ENCODE peak calls at places on chromosome 19, in five cellular contexts. X is WERI-Rb-1, B is ovary, F is IMR-90, H is HL-60. T is an unnamed sample.

GRCh38 chr19:31955884-31956283 is 389.5 kb upstream of the ZNF507 start:
- DNase-seq in X (no peak), B (no peak), F (no peak), H (no peak), T (no peak)

GRCh38 chr19:1624458-1624857 is 19.2 kb upstream of the UQCR11 start:
- DNase-seq in X (peak), B (no peak), F (peak), H (peak), T (peak)

GRCh38 chr19:28285078-28285477 is 927.9 kb downstream of the UQCRFS1 start:
- DNase-seq in X (no peak), B (no peak), F (no peak), H (no peak), T (no peak)

GRCh38 chr19:5457709-5458108 is 2.5 kb downstream of the ZNRF4 start:
- DNase-seq in X (no peak), B (no peak), F (no peak), H (no peak), T (no peak)

GRCh38 chr19:51695088-51695487 is 2.0 kb downstream of the SPACA6 start:
- DNase-seq in X (no peak), B (no peak), F (no peak), H (no peak), T (no peak)

GRCh38 chr19:15468675-15469512 is 4.5 kb upstream of the RASAL3 start:
- DNase-seq in X (no peak), B (no peak), F (no peak), H (no peak), T (no peak)

GRCh38 chr19:34998777-34999497 is 1.2 kb upstream of the GRAMD1A start:
- DNase-seq in X (peak), B (peak), F (no peak), H (no peak), T (no peak)

GRCh38 chr19:11924886-11925583 is at the start of gene ZNF700:
- DNase-seq in X (peak), B (peak), F (peak), H (peak), T (peak)

GRCh38 chr19:19356500-19356899 is 35.9 kb downstream of the MAU2 start:
- DNase-seq in X (no peak), B (no peak), F (no peak), H (no peak), T (no peak)

GRCh38 chr19:1729568-1729925 is 23.8 kb upstream of the ONECUT3 start:
- DNase-seq in X (no peak), B (no peak), F (no peak), H (no peak), T (no peak)

GRCh38 chr19:15812059-15812722 is 3.3 kb downstream of the OR10H1 start:
- DNase-seq in X (no peak), B (no peak), F (no peak), H (peak), T (no peak)

GRCh38 chr19:14072535-14073231 is at the start of gene MISP3:
- DNase-seq in X (peak), B (no peak), F (no peak), H (no peak), T (no peak)

GRCh38 chr19:15231256-15231655 is 992 bp downstream of the EPHX3 start:
- DNase-seq in X (no peak), B (no peak), F (no peak), H (no peak), T (no peak)

GRCh38 chr19:16849168-16849567 is 20.0 kb downstream of the SIN3B start:
- DNase-seq in X (no peak), B (no peak), F (peak), H (no peak), T (no peak)

GRCh38 chr19:36097036-36097435 is 13.9 kb upstream of the OVOL3 start:
- DNase-seq in X (no peak), B (no peak), F (no peak), H (no peak), T (no peak)

GRCh38 chr19:16627194-16627927 is 643 bp downstream of the MED26 start:
- DNase-seq in X (no peak), B (peak), F (no peak), H (peak), T (no peak)

GRCh38 chr19:34512254-34512796 is 30.8 kb downstream of the WTIP start:
- DNase-seq in X (no peak), B (no peak), F (no peak), H (no peak), T (no peak)

GRCh38 chr19:11507370-11508078 is 1.9 kb upstream of the ZNF653 start:
- DNase-seq in X (no peak), B (no peak), F (no peak), H (no peak), T (no peak)

GRCh38 chr19:1806184-1807029 is 5.7 kb downstream of the ATP8B3 start:
- DNase-seq in X (no peak), B (no peak), F (no peak), H (no peak), T (no peak)

GRCh38 chr19:19304186-19304975 is 15.9 kb downstream of the SUGP1 start:
- DNase-seq in X (no peak), B (no peak), F (no peak), H (no peak), T (no peak)

GRCh38 chr19:1767464-1767933 is 14.2 kb downstream of the ONECUT3 start:
- DNase-seq in X (peak), B (no peak), F (no peak), H (peak), T (no peak)

GRCh38 chr19:12293771-12294307 is 844 bp downstream of the ZNF44 start:
- DNase-seq in X (peak), B (peak), F (peak), H (peak), T (peak)

GRCh38 chr19:33374406-33374703 is 846 bp downstream of the CEBPG start:
- DNase-seq in X (peak), B (no peak), F (peak), H (peak), T (no peak)

GRCh38 chr19:996051-996838 is 4.0 kb upstream of the GRIN3B start:
- DNase-seq in X (peak), B (no peak), F (peak), H (peak), T (peak)

GRCh38 chr19:15251749-15252397 is 19.6 kb upstream of the EPHX3 start:
- DNase-seq in X (peak), B (peak), F (peak), H (no peak), T (peak)

GRCh38 chr19:3151563-3152430 is 16.0 kb downstream of the GNA15 start:
- DNase-seq in X (no peak), B (no peak), F (no peak), H (no peak), T (no peak)

GRCh38 chr19:35718345-35719041 is 690 bp downstream of the KMT2B start:
- DNase-seq in X (no peak), B (peak), F (no peak), H (peak), T (no peak)

GRCh38 chr19:3411636-3412035 is 45.3 kb downstream of the NFIC start:
- DNase-seq in X (no peak), B (no peak), F (no peak), H (no peak), T (no peak)

DNA sequence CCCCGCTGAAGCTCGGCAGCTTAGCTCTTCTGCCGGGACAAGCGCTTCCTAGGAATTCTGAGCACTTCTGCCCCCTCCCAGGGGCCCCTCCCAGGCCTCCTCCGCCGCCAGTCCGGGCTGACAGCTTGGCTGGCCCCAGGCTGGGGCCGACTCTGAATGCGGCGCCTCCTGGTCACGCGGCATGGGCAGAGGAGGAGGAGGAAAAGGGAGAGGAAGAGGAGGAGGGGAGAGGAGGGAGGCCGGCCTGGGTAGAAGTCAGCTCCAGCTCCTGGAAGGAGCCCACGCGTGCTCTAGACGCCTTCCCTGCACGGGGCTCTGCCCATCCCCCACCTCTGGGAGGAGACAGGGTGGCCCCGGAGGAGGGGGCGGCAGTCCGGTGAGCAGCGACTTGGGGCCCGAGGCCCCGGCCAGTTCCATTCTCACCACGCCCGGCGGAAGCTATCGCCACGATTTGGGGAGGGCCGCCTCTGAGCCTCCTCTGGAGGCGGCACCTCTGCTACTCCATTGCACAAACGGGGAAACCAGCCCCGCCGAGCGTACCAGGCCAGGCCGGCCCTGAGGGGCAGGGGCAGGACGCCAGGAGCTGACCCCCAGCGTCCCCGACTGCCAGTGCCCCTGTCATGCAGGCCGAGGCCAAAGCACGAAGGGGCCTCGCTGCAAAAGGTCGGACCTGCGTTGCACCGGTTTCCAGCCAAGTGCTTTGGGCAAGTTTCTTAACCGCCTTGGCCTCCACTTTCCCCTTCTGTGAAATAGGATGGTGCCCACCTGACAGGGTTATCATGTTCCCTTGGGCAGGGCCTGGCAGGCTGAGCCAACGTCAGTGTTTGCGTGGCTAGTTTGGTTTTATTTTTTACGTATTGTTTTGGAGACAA is 31.6 kb downstream of the CCNE1 start:
- DNase-seq in X (peak), B (peak), F (no peak), H (peak), T (peak)
- H3K4me3 ChIP-seq in X (peak), B (peak), F (no peak), H (peak), T (peak)

DNA sequence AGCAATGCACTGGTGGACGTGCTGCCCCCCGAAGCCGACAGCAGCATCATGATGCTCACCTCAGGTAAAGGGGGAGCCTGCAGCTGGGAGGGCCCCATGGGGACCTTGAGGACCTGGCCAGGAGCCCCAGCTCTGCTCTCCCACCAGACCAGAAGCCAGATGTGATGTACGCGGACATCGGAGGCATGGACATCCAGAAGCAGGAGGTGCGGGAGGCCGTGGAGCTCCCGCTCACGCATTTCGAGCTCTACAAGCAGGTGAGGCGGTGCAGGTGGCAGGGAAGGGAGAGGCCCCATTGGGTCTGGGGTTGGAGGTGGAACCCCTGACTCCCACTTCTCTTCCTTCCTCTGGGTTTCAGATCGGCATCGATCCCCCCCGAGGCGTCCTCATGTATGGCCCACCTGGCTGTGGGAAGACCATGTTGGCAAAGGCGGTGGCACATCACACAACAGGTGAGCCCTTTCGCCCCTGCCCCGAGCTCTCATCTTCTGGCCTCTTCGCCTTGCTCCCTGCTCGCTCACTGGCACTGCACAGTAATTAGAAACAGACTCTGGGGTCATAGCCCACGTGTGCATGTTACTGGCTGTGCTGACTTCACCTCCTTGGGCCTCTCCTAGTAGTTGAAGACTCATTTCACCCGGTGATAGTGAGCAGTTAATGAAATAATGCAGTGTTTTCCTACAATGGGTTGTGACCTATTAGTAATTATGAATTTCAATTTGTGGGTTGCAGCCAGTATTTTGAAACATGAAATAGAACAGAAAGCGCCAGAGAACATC is 3.6 kb downstream of the PSMC4 start:
- DNase-seq in X (no peak), B (no peak), F (no peak), H (no peak), T (no peak)
- TF ChIP-seq CTCF in X (no peak), B (no peak), F (no peak), H (no peak), T (no peak)

GRCh38 chr19:48926909-48927308 is 6.6 kb upstream of the DHDH start:
- DNase-seq in X (no peak), B (no peak), F (peak), H (no peak), T (peak)
- H3K4me3 ChIP-seq in X (no peak), B (no peak), F (no peak), H (no peak), T (no peak)

DNA sequence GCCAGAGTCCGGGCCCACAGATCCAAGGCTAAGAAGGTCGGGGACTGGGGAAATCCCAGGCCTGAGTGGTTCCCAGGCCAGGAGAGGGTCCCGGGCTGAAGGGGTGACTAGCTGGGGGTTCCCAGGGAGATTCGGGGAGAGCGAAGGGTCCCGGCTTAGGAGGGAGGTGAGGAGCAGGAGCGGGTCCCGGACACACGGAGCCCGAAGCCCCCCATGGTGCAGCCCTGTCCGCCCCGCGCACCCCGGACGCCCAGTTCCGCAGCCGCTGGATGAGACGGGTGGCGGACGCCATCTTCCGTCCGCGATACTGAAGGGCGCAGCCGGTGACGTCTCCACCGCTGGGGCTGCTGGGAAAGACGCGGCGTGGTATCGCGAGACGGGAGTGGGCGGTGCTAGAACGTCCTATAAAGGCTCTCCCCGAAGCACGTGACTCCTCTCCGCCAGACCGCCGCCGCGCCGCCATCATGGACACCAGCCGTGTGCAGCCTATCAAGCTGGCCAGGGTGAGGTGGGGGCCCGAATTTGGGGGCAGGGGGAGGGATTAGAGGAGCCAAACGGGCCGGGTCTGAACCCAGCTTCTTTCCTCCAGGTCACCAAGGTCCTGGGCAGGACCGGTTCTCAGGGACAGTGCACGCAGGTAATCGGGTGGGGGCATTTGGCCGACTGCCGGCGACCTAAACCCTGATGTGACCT is at the start of the genes NDUFA7 and RPS28:
- DNase-seq in X (peak), B (peak), F (peak), H (peak), T (peak)
- TF ChIP-seq CTCF in X (peak), B (peak), F (peak), H (no peak), T (peak)

DNA sequence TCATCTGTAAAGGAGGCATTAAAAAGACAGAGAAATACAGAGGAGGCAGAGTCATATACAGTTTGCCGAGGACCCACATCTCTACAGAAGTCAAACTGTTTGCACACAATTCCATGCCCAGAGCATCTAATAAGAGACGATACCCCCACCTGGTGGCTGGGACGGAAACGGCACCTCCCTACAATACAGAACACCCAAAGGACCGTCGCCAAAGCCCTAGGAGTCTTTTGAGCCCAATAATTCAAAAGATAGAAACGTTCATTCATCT is 703 bp upstream of the PLEKHG2 start:
- DNase-seq in X (peak), B (peak), F (peak), H (peak), T (peak)
- H3K4me3 ChIP-seq in X (peak), B (no peak), F (peak), H (peak), T (peak)

GRCh38 chr19:53916004-53916403 is 6.9 kb downstream of the CACNG7 start:
- DNase-seq in X (no peak), B (no peak), F (no peak), H (no peak), T (no peak)

GRCh38 chr19:53915000-53915399 is 5.9 kb downstream of the CACNG7 start:
- DNase-seq in X (no peak), B (no peak), F (no peak), H (no peak), T (no peak)

GRCh38 chr19:53910170-53910518 is 1.1 kb downstream of the CACNG7 start:
- DNase-seq in X (no peak), B (no peak), F (no peak), H (no peak), T (no peak)

GRCh38 chr19:53909471-53910169 is 542 bp downstream of the CACNG7 start:
- DNase-seq in X (no peak), B (no peak), F (no peak), H (no peak), T (no peak)

GRCh38 chr19:53912653-53913052 is 3.6 kb downstream of the CACNG7 start:
- DNase-seq in X (no peak), B (no peak), F (no peak), H (no peak), T (no peak)
- TF ChIP-seq CTCF in X (peak), B (no peak), F (no peak), H (no peak), T (peak)

DNA sequence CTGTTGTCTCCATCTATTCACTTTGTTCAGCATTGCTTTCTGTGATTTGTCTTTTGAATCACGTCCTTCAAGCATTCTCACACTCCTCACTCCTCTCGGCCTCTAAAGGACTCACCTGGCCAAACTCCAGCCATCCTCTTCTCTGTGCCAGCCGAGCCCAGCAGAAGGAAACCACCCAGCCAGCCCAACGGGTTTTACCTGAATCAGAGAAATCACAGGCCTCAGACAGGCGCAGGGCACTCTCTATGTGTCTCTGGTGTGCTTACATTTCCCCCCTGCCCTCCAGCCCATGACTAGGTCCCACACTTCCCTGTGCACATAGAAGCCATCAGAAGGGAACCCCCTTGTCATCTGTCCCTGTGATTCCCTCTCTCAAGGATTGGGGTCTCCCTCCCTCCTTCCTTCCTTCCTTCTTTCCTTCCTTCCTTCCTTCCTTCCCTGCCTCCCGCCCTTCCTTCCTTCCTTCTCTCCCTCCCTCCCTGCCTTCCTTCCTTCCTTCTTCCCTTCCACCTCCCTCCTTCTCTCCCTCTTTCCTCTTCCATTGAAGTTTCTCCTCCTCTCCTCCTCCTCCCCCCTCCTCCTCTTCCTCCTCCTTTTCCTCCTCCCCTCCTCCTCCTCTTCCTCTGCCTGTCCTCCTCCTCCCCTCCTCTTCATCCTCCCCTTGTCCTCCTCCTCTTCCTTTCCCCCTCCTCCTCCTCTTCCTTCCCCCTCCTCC is 8.8 kb upstream of the ZNF541 start:
- DNase-seq in X (no peak), B (no peak), F (no peak), H (no peak), T (no peak)
- H3K4me3 ChIP-seq in X (no peak), B (no peak), F (peak), H (no peak), T (no peak)

GRCh38 chr19:38280030-38280921 is 15.9 kb downstream of the SPINT2 start:
- DNase-seq in X (no peak), B (no peak), F (no peak), H (no peak), T (no peak)

GRCh38 chr19:38276942-38277517 is 12.7 kb downstream of the SPINT2 start:
- DNase-seq in X (no peak), B (no peak), F (no peak), H (no peak), T (no peak)

GRCh38 chr19:38278751-38279150 is 14.4 kb downstream of the SPINT2 start:
- DNase-seq in X (no peak), B (no peak), F (no peak), H (no peak), T (no peak)

GRCh38 chr19:38277549-38277948 is 13.2 kb downstream of the SPINT2 start:
- DNase-seq in X (no peak), B (no peak), F (peak), H (no peak), T (no peak)

GRCh38 chr19:38277969-38278680 is 13.8 kb downstream of the SPINT2 start:
- DNase-seq in X (no peak), B (peak), F (peak), H (no peak), T (no peak)
- TF ChIP-seq CTCF in X (no peak), B (no peak), F (no peak), H (no peak), T (no peak)

GRCh38 chr19:42114412-42114811 is 17.8 kb downstream of the POU2F2 start:
- DNase-seq in X (peak), B (no peak), F (no peak), H (no peak), T (no peak)
- H3K4me3 ChIP-seq in X (peak), B (no peak), F (no peak), H (no peak), T (no peak)

DNA sequence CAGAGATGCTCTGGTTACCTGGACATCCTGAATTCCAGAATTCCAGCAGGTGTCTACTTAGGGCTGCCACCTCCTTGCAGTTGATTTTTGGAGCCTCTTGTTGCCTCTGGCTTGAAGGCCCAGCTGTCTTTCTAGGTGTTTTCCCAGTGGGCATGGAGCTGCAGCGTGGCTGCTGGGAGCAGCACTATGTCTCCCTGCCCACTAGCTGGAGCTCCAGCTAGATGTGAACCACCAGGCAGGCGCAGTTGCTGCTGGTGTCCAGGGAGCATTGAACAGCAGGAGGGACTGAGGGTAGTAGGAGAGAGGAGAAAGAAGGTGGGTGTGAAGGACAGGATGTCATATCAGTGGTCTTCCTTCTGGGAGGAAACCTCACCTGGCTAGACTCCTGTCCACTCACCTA is 9.9 kb upstream of the SELENOW start:
- DNase-seq in X (no peak), B (no peak), F (no peak), H (no peak), T (no peak)
- TF ChIP-seq CTCF in X (no peak), B (no peak), F (peak), H (no peak), T (peak)

T was measured in brain microvascular endothelial cell.